ENCODE peak calls at places on chromosome 10, in four cellular contexts. G, A, B and C are unnamed samples.

GRCh38 chr10:119442758-119443060 is 99.8 kb downstream of the RGS10 start:
- DNase-seq in G (no peak), A (no peak), B (no peak), C (no peak)

GRCh38 chr10:7438196-7438986 is 27.6 kb upstream of the SFMBT2 start:
- DNase-seq in G (no peak), A (no peak), B (no peak), C (no peak)

GRCh38 chr10:75525646-75526045 is 94.2 kb downstream of the LRMDA start:
- DNase-seq in G (peak; percentile 46), A (peak; percentile 56), B (no peak), C (peak; percentile 75)

GRCh38 chr10:43221419-43222293 is 45.2 kb downstream of the RASGEF1A start:
- DNase-seq in G (no peak), A (no peak), B (no peak), C (peak; percentile 17)

GRCh38 chr10:100341953-100342626 is 4.9 kb upstream of the SCD start:
- DNase-seq in G (no peak), A (peak; percentile 61), B (peak; percentile 60), C (peak; percentile 67)

GRCh38 chr10:77251297-77252013 is 386.2 kb downstream of the KCNMA1 start:
- DNase-seq in G (no peak), A (peak; percentile 29), B (peak; percentile 62), C (peak; percentile 92)

GRCh38 chr10:74118794-74119193 is 31.8 kb downstream of the AP3M1 start:
- DNase-seq in G (no peak), A (peak; percentile 34), B (no peak), C (peak; percentile 93)

GRCh38 chr10:113718974-113719822 is 32.3 kb upstream of the PLEKHS1 start:
- DNase-seq in G (no peak), A (no peak), B (no peak), C (no peak)

GRCh38 chr10:89904755-89905154 is 203.4 kb downstream of the KIF20B start:
- DNase-seq in G (peak; percentile 60), A (peak; percentile 91), B (no peak), C (peak; percentile 32)

GRCh38 chr10:115093286-115093775 is at the start of gene ATRNL1:
- DNase-seq in G (no peak), A (peak; percentile 7), B (no peak), C (no peak)

GRCh38 chr10:83935911-83936310 is 203.4 kb upstream of the GHITM start:
- DNase-seq in G (no peak), A (no peak), B (no peak), C (no peak)

DNA sequence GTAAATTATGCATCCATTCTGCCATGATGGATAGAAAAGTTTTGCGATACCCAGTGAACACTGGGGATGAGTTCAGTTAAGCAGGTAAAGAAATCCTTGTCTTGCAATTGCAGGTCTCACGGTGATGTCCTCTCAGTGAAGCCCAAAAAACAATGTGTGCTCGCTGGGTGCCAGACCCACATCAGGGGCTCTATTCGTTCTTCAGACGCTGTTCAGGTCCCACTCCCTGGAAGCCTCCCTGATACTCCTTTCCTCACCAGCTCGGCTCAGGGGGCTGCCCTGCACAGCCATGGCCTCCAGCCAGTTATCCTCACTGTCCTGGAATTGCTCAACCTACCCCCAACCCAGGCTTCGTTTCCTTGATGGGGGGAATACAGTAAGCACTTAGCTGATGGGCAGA is 323.5 kb downstream of the ADARB2 start:
- DNase-seq in G (no peak), A (no peak), B (no peak), C (no peak)
- H3K4me2 ChIP-seq in G (no peak overlapping the region), A (no peak overlapping the region), B (no peak overlapping the region), C (no peak overlapping the region)

DNA sequence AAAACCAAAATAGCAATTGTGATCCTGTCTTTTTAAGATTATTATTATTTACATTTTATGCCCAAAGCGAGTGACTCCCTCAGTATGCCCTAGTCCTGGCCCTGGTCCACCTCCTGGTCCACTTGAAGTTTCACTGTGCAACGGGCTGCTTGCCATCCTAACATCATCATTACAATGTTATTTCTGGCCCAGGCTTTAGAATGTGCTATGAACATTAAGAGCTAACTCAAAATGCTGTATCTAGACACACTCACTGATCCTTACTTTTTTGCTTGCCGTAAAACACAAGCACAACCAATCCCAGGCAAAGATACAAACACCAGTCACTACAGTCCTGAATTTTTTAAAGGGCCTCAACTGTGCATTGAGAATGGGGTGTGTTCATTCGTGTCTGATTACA is 38.4 kb downstream of the RHOBTB1 start:
- DNase-seq in G (peak; percentile 79), A (no peak), B (peak; percentile 59), C (no peak)
- H3K4me2 ChIP-seq in G (no peak overlapping the region), A (no peak overlapping the region), B (no peak overlapping the region), C (no peak overlapping the region)

GRCh38 chr10:122143238-122143841 is 127.8 kb upstream of the BTBD16 start:
- DNase-seq in G (no peak), A (peak; percentile 31), B (no peak), C (peak; percentile 65)

GRCh38 chr10:122144199-122144598 is 126.9 kb upstream of the BTBD16 start:
- DNase-seq in G (no peak), A (no peak), B (no peak), C (no peak)

GRCh38 chr10:122140941-122141623 is 130.0 kb upstream of the BTBD16 start:
- DNase-seq in G (peak; percentile 87), A (peak; percentile 84), B (peak; percentile 94), C (peak; percentile 89)

GRCh38 chr10:122141821-122142651 is 129.1 kb upstream of the BTBD16 start:
- DNase-seq in G (peak; percentile 71), A (peak; percentile 44), B (peak; percentile 63), C (peak; percentile 62)

DNA sequence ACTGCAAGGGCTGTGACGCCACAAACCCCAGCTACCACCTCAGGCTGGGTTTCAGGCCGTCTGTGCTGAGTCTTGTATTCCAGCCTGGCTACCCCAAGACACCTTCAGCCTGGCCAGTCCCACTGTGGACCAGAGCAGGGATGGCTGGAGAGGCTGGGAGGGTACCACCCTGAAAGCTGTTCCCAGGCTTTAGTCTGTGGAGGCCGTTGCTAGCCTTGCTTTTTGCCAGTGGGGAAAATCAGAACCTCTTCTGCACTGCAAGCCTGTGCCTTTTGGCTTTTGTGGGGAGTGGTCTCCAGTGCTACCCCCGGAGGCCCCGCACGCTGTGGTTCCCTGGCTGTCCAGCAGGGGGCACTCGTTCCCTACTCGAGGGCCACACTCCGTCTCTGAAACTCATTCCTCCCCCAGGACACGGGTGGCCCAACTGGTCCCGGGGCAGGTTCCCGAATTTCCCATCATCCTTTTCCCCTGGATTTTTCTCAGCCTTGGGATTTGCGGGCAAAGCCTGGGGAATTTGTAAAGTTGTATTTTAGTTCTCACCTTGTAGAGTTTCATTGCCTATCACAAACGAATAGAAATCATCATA is 128.4 kb upstream of the BTBD16 start:
- DNase-seq in G (no peak), A (no peak), B (no peak), C (peak; percentile 35)
- H3K4me2 ChIP-seq in G (peak overlapping the region; percentile 82), A (no peak overlapping the region), B (no peak overlapping the region), C (peak overlapping the region; percentile 75)

DNA sequence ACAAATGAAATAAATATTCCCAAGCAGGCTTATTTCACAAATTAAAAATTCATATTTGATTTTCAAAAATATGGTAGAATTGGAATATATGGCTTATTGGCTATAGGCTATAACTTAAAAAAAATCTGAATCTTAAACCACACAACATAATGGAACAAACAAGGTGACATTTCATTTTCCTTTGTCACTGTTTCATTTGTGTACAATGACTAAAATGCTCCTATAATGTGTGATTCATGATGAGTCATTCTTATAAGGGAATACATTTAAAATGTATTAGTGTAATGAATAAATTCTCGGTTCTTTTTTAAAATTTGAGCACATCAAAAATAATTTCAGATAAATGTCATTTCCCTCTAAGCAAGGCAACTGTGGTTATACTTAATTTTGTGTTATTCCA is 148.0 kb upstream of the ANK3 start:
- DNase-seq in G (peak; percentile 42), A (no peak), B (peak; percentile 1), C (peak; percentile 97)
- H3K4me2 ChIP-seq in G (no peak overlapping the region), A (no peak overlapping the region), B (no peak overlapping the region), C (peak overlapping the region; percentile 50)

GRCh38 chr10:121532465-121532864 is 65.8 kb downstream of the FGFR2 start:
- DNase-seq in G (no peak), A (no peak), B (no peak), C (no peak)
- H3K4me2 ChIP-seq in G (no peak overlapping the region), A (no peak overlapping the region), B (no peak overlapping the region), C (no peak overlapping the region)

GRCh38 chr10:6098156-6098555 is 9.3 kb downstream of the RBM17 start:
- DNase-seq in G (no peak), A (no peak), B (no peak), C (no peak)
- H3K4me2 ChIP-seq in G (no peak overlapping the region), A (no peak overlapping the region), B (no peak overlapping the region), C (no peak overlapping the region)

DNA sequence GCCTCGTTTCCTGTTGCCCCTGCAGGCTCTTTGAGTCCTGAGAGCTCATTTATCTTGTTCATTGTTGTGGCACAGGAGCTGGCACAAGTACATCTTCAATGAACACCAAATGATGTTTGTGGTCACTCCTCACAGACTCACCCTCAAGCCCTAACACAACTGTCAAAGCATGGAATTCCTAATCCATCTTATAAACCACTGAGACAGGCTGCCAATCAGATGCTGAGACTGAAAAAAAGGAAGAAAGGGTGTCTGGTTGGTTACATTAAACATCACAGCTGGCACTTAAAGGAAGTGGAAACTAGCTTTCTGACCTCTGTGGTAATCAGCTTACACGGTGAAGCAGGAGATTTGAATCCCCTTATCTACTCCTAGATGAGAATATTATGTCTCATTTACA is 7.7 kb upstream of the CCDC172 start:
- DNase-seq in G (peak; percentile 49), A (no peak), B (no peak), C (no peak)
- H3K4me2 ChIP-seq in G (no peak overlapping the region), A (no peak overlapping the region), B (no peak overlapping the region), C (no peak overlapping the region)

GRCh38 chr10:51895209-51895608 is 195.8 kb upstream of the CSTF2T start:
- DNase-seq in G (peak; percentile 55), A (peak; percentile 81), B (peak; percentile 65), C (no peak)
- H3K4me2 ChIP-seq in G (no peak overlapping the region), A (no peak overlapping the region), B (no peak overlapping the region), C (no peak overlapping the region)

DNA sequence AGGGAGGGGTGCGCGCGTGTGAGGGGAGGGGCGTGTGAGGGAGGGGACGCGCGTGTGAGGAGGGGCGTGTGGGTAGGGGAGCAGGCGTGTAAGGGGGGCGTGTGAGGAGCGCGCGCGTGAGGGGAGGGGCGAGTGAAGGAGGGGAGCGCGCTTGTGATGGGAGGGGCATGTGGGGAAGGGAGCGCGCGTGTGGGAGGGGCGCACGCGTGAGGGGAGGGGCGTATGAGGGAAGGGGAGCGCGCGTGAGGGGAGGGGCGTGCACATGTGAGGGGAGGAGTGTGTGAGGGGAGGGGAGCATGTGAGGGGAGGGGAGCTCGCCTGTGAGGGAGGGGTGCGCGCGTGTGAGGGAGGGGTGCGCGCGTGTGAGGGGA is 19.1 kb downstream of the MXI1 start:
- DNase-seq in G (peak; percentile 89), A (peak; percentile 85), B (peak; percentile 92), C (peak; percentile 73)
- H3K4me2 ChIP-seq in G (peak overlapping the region; percentile 85), A (no peak overlapping the region), B (no peak overlapping the region), C (peak overlapping the region; percentile 83)

DNA sequence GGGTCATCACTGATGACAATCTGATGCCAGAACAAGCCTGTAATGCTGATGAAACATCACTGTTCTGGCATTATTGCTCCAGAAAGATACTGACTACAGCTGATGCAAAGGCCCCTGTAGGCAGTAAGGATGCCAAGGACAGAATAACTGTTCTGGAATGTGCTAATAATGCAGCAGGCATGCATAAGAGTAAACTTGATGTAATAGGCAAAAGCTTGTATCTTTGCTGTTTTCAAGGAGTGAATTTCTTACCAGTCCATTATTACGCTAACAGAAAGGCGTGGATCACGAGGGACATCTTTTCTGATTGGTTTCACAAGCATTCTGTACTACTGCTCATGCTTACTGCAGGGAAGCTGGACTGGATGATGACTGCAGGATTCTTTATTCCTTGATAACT is 18.7 kb downstream of the LCOR start:
- DNase-seq in G (peak; percentile 97), A (peak; percentile 72), B (peak; percentile 98), C (peak; percentile 47)
- H3K4me2 ChIP-seq in G (peak overlapping the region; percentile 31), A (no peak overlapping the region), B (peak overlapping the region; percentile 41), C (no peak overlapping the region)